ENCODE peak calls at places on chromosomes 1 and 21, in eight cellular contexts. One of them, this sample, is unnamed.

GRCh38 chr1:35555601-35556477 is 1.4 kb downstream of the KIAA0319L start:
- DNase-seq in ACHN: no peak
- DNase-seq in tibial artery: no peak
- DNase-seq in cerebellar cortex: no peak
- DNase-seq in SJSA1: no peak
- DNase-seq in activated T-cell treated with anti-CD3 and anti-CD28 coated beads for 24 hours: no peak
- DNase-seq in MV-4-11: peak; percentile 28
- DNase-seq in GM12865: no peak
- DNase-seq in this sample: peak; percentile 69

GRCh38 chr1:165699577-165699976 is 1.2 kb upstream of the ALDH9A1 start:
- DNase-seq in tibial artery: no peak
- DNase-seq in GM12865: no peak
- DNase-seq in cerebellar cortex: no peak
- DNase-seq in MV-4-11: no peak
- DNase-seq in SJSA1: no peak
- DNase-seq in activated T-cell treated with anti-CD3 and anti-CD28 coated beads for 24 hours: no peak
- DNase-seq in ACHN: no peak
- DNase-seq in this sample: no peak

GRCh38 chr1:3731543-3731942 is 20.7 kb upstream of the CCDC27 start:
- DNase-seq in activated T-cell treated with anti-CD3 and anti-CD28 coated beads for 24 hours: no peak
- DNase-seq in ACHN: no peak
- DNase-seq in SJSA1: no peak
- DNase-seq in cerebellar cortex: no peak
- DNase-seq in GM12865: no peak
- DNase-seq in MV-4-11: no peak
- DNase-seq in tibial artery: no peak
- DNase-seq in this sample: no peak

GRCh38 chr1:81799939-81800740 is 594 bp upstream of the ADGRL2 start:
- DNase-seq in cerebellar cortex: no peak
- DNase-seq in tibial artery: peak; percentile 50
- DNase-seq in MV-4-11: no peak
- DNase-seq in activated T-cell treated with anti-CD3 and anti-CD28 coated beads for 24 hours: no peak
- DNase-seq in ACHN: peak; percentile 76
- DNase-seq in GM12865: no peak
- DNase-seq in SJSA1: peak; percentile 22
- DNase-seq in this sample: peak; percentile 84

GRCh38 chr1:48777219-48777895 is 666 bp upstream of the BEND5 start:
- DNase-seq in MV-4-11: no peak
- DNase-seq in GM12865: no peak
- DNase-seq in activated T-cell treated with anti-CD3 and anti-CD28 coated beads for 24 hours: no peak
- DNase-seq in SJSA1: no peak
- DNase-seq in cerebellar cortex: no peak
- DNase-seq in ACHN: no peak
- DNase-seq in tibial artery: no peak
- DNase-seq in this sample: no peak

GRCh38 chr21:39845581-39846130 is 21.6 kb upstream of the PCP4 start:
- DNase-seq in activated T-cell treated with anti-CD3 and anti-CD28 coated beads for 24 hours: no peak
- DNase-seq in SJSA1: no peak
- DNase-seq in MV-4-11: no peak
- DNase-seq in tibial artery: no peak
- DNase-seq in ACHN: peak; percentile 87
- DNase-seq in GM12865: no peak
- DNase-seq in cerebellar cortex: no peak
- DNase-seq in this sample: no peak

GRCh38 chr1:213135572-213135971 is 84.5 kb downstream of the RPS6KC1 start:
- DNase-seq in GM12865: no peak
- DNase-seq in tibial artery: no peak
- DNase-seq in activated T-cell treated with anti-CD3 and anti-CD28 coated beads for 24 hours: no peak
- DNase-seq in MV-4-11: no peak
- DNase-seq in cerebellar cortex: no peak
- DNase-seq in ACHN: peak; percentile 27
- DNase-seq in SJSA1: no peak
- DNase-seq in this sample: peak; percentile 37

GRCh38 chr1:15255582-15256149 is 8.6 kb downstream of the FHAD1 start:
- DNase-seq in GM12865: no peak
- DNase-seq in tibial artery: no peak
- DNase-seq in SJSA1: no peak
- DNase-seq in cerebellar cortex: no peak
- DNase-seq in ACHN: no peak
- DNase-seq in MV-4-11: no peak
- DNase-seq in activated T-cell treated with anti-CD3 and anti-CD28 coated beads for 24 hours: no peak
- DNase-seq in this sample: no peak

GRCh38 chr1:33383974-33384767 is 46.7 kb downstream of the PHC2 start:
- DNase-seq in tibial artery: no peak
- DNase-seq in activated T-cell treated with anti-CD3 and anti-CD28 coated beads for 24 hours: no peak
- DNase-seq in SJSA1: no peak
- DNase-seq in MV-4-11: no peak
- DNase-seq in GM12865: no peak
- DNase-seq in ACHN: no peak
- DNase-seq in cerebellar cortex: no peak
- DNase-seq in this sample: peak; percentile 75

GRCh38 chr1:100627018-100627716 is 89.2 kb downstream of the GPR88 start:
- DNase-seq in cerebellar cortex: no peak
- DNase-seq in SJSA1: no peak
- DNase-seq in MV-4-11: peak; percentile 79
- DNase-seq in tibial artery: no peak
- DNase-seq in activated T-cell treated with anti-CD3 and anti-CD28 coated beads for 24 hours: no peak
- DNase-seq in GM12865: no peak
- DNase-seq in ACHN: no peak
- DNase-seq in this sample: peak; percentile 56

GRCh38 chr1:237877628-237878027 is 13.1 kb downstream of the ZP4 start:
- DNase-seq in SJSA1: no peak
- DNase-seq in activated T-cell treated with anti-CD3 and anti-CD28 coated beads for 24 hours: no peak
- DNase-seq in tibial artery: no peak
- DNase-seq in MV-4-11: no peak
- DNase-seq in cerebellar cortex: no peak
- DNase-seq in GM12865: no peak
- DNase-seq in ACHN: peak; percentile 10
- DNase-seq in this sample: no peak

GRCh38 chr1:92705456-92705855 is 79.5 kb downstream of the EVI5 start:
- DNase-seq in GM12865: no peak
- DNase-seq in MV-4-11: no peak
- DNase-seq in tibial artery: no peak
- DNase-seq in SJSA1: no peak
- DNase-seq in ACHN: no peak
- DNase-seq in activated T-cell treated with anti-CD3 and anti-CD28 coated beads for 24 hours: no peak
- DNase-seq in cerebellar cortex: no peak
- DNase-seq in this sample: peak; percentile 75

GRCh38 chr21:45069085-45069484 is 5.3 kb upstream of the ADARB1 start:
- DNase-seq in SJSA1: no peak
- DNase-seq in cerebellar cortex: no peak
- DNase-seq in ACHN: no peak
- DNase-seq in activated T-cell treated with anti-CD3 and anti-CD28 coated beads for 24 hours: no peak
- DNase-seq in MV-4-11: no peak
- DNase-seq in tibial artery: no peak
- DNase-seq in GM12865: no peak
- DNase-seq in this sample: no peak

GRCh38 chr1:178931843-178932551 is 61.1 kb upstream of the ANGPTL1 start:
- DNase-seq in ACHN: no peak
- DNase-seq in GM12865: no peak
- DNase-seq in MV-4-11: peak; percentile 76
- DNase-seq in tibial artery: peak; percentile 89
- DNase-seq in cerebellar cortex: peak; percentile 11
- DNase-seq in activated T-cell treated with anti-CD3 and anti-CD28 coated beads for 24 hours: no peak
- DNase-seq in SJSA1: no peak
- DNase-seq in this sample: peak; percentile 84

GRCh38 chr1:100250264-100250663 is 630 bp upstream of the DBT start:
- DNase-seq in GM12865: no peak
- DNase-seq in activated T-cell treated with anti-CD3 and anti-CD28 coated beads for 24 hours: no peak
- DNase-seq in ACHN: no peak
- DNase-seq in tibial artery: no peak
- DNase-seq in cerebellar cortex: peak; percentile 28
- DNase-seq in SJSA1: no peak
- DNase-seq in MV-4-11: no peak
- DNase-seq in this sample: no peak

GRCh38 chr1:225577243-225577642 is 75.7 kb downstream of the ENAH start:
- DNase-seq in cerebellar cortex: no peak
- DNase-seq in activated T-cell treated with anti-CD3 and anti-CD28 coated beads for 24 hours: no peak
- DNase-seq in SJSA1: no peak
- DNase-seq in GM12865: no peak
- DNase-seq in MV-4-11: no peak
- DNase-seq in ACHN: no peak
- DNase-seq in tibial artery: no peak
- DNase-seq in this sample: no peak

GRCh38 chr1:221564891-221565290 is 177.0 kb downstream of the DUSP10 start:
- DNase-seq in activated T-cell treated with anti-CD3 and anti-CD28 coated beads for 24 hours: no peak
- DNase-seq in tibial artery: no peak
- DNase-seq in GM12865: no peak
- DNase-seq in SJSA1: no peak
- DNase-seq in cerebellar cortex: no peak
- DNase-seq in ACHN: no peak
- DNase-seq in MV-4-11: no peak
- DNase-seq in this sample: no peak

GRCh38 chr1:4969556-4970129 is 315.2 kb downstream of the AJAP1 start:
- DNase-seq in ACHN: no peak
- DNase-seq in SJSA1: no peak
- DNase-seq in activated T-cell treated with anti-CD3 and anti-CD28 coated beads for 24 hours: no peak
- DNase-seq in MV-4-11: no peak
- DNase-seq in tibial artery: no peak
- DNase-seq in GM12865: no peak
- DNase-seq in cerebellar cortex: no peak
- DNase-seq in this sample: no peak

GRCh38 chr1:185441608-185442007 is 124.6 kb upstream of the IVNS1ABP start:
- DNase-seq in cerebellar cortex: no peak
- DNase-seq in ACHN: peak; percentile 25
- DNase-seq in MV-4-11: no peak
- DNase-seq in GM12865: no peak
- DNase-seq in tibial artery: no peak
- DNase-seq in activated T-cell treated with anti-CD3 and anti-CD28 coated beads for 24 hours: no peak
- DNase-seq in SJSA1: peak; percentile 71
- DNase-seq in this sample: peak; percentile 76

GRCh38 chr1:160192234-160192633 is 1.9 kb downstream of the CASQ1 start:
- DNase-seq in ACHN: no peak
- DNase-seq in activated T-cell treated with anti-CD3 and anti-CD28 coated beads for 24 hours: no peak
- DNase-seq in MV-4-11: no peak
- DNase-seq in tibial artery: no peak
- DNase-seq in cerebellar cortex: no peak
- DNase-seq in GM12865: no peak
- DNase-seq in SJSA1: no peak
- DNase-seq in this sample: no peak

GRCh38 chr1:247747616-247748015 is 325 bp downstream of the OR14A2 start:
- DNase-seq in tibial artery: no peak
- DNase-seq in cerebellar cortex: no peak
- DNase-seq in MV-4-11: no peak
- DNase-seq in ACHN: no peak
- DNase-seq in SJSA1: peak; percentile 7
- DNase-seq in GM12865: no peak
- DNase-seq in activated T-cell treated with anti-CD3 and anti-CD28 coated beads for 24 hours: no peak
- DNase-seq in this sample: peak; percentile 1

GRCh38 chr1:46401964-46402626 is 8.0 kb downstream of the FAAH start:
- DNase-seq in MV-4-11: peak; percentile 93
- DNase-seq in activated T-cell treated with anti-CD3 and anti-CD28 coated beads for 24 hours: no peak
- DNase-seq in GM12865: no peak
- DNase-seq in ACHN: peak; percentile 39
- DNase-seq in tibial artery: peak; percentile 76
- DNase-seq in cerebellar cortex: peak; percentile 97
- DNase-seq in SJSA1: no peak
- DNase-seq in this sample: peak; percentile 98

GRCh38 chr1:183277821-183278735 is 92.0 kb downstream of the LAMC2 start:
- DNase-seq in MV-4-11: no peak
- DNase-seq in tibial artery: no peak
- DNase-seq in cerebellar cortex: no peak
- DNase-seq in ACHN: no peak
- DNase-seq in GM12865: no peak
- DNase-seq in SJSA1: peak; percentile 52
- DNase-seq in activated T-cell treated with anti-CD3 and anti-CD28 coated beads for 24 hours: no peak
- DNase-seq in this sample: peak; percentile 84

GRCh38 chr1:94045465-94046056 is 75.4 kb downstream of the ABCA4 start:
- DNase-seq in MV-4-11: peak; percentile 44
- DNase-seq in ACHN: peak; percentile 96
- DNase-seq in SJSA1: peak; percentile 75
- DNase-seq in activated T-cell treated with anti-CD3 and anti-CD28 coated beads for 24 hours: peak; percentile 18
- DNase-seq in cerebellar cortex: peak; percentile 90
- DNase-seq in tibial artery: peak; percentile 88
- DNase-seq in GM12865: peak; percentile 54
- DNase-seq in this sample: peak; percentile 99

GRCh38 chr1:203378529-203379271 is 27.8 kb upstream of the FMOD start:
- DNase-seq in GM12865: no peak
- DNase-seq in SJSA1: peak; percentile 15
- DNase-seq in cerebellar cortex: peak; percentile 85
- DNase-seq in MV-4-11: no peak
- DNase-seq in activated T-cell treated with anti-CD3 and anti-CD28 coated beads for 24 hours: no peak
- DNase-seq in tibial artery: no peak
- DNase-seq in ACHN: no peak
- DNase-seq in this sample: peak; percentile 69

GRCh38 chr1:208510192-208510952 is 266.2 kb upstream of the PLXNA2 start:
- DNase-seq in MV-4-11: no peak
- DNase-seq in tibial artery: no peak
- DNase-seq in SJSA1: peak; percentile 87
- DNase-seq in activated T-cell treated with anti-CD3 and anti-CD28 coated beads for 24 hours: no peak
- DNase-seq in cerebellar cortex: no peak
- DNase-seq in GM12865: no peak
- DNase-seq in ACHN: peak; percentile 50
- DNase-seq in this sample: no peak

This sample was measured in fibroblast of the aortic adventitia.